ENCODE peak calls at places on chromosomes 2 and 18, in ten cellular contexts. V is CD8-positive, alpha-beta T cell; C is NCI-H748 treated with DMSO at 0.1 percent for 48 hours; Y is nephron progenitor cell; B is astrocyte of the hippocampus; G is NCI-H1694; W is CD4-positive, alpha-beta T cell; O is prostate gland; E is iPS-NIHi11; X is activated CD4-positive, alpha-beta T cell treated with anti-CD3 and anti-CD28 coated beads for 24 hours. R is an unnamed sample.

GRCh38 chr2:134917219-134917957 is 1.2 kb upstream of the CCNT2 start:
- DNase-seq in B (no peak), V (peak), G (no peak), O (no peak), Y (peak), C (no peak), W (no peak), X (no peak), E (no peak), R (no peak)

GRCh38 chr2:111990375-111990774 is 64.7 kb upstream of the TMEM87B start:
- DNase-seq in V (no peak), O (no peak), Y (no peak), G (no peak), B (no peak), X (no peak), C (no peak), E (no peak), W (no peak), R (no peak)

GRCh38 chr2:230664844-230665243 is 47.8 kb upstream of the CAB39 start:
- DNase-seq in E (no peak), C (no peak), W (no peak), G (no peak), O (no peak), X (no peak), B (no peak), V (no peak), Y (no peak), R (no peak)

GRCh38 chr2:234932591-234933168 is 19.1 kb upstream of the SH3BP4 start:
- DNase-seq in C (peak), G (no peak), V (no peak), Y (no peak), B (no peak), E (peak), W (no peak), O (no peak), X (no peak), R (no peak)

GRCh38 chr2:169765523-169765922 is 31.9 kb downstream of the KLHL23 start:
- DNase-seq in W (no peak), O (no peak), G (no peak), E (no peak), B (peak), X (no peak), V (no peak), C (no peak), Y (no peak), R (no peak)

GRCh38 chr2:64404743-64405142 is 49.2 kb upstream of the LGALSL start:
- DNase-seq in E (peak), C (peak), X (no peak), O (no peak), V (no peak), B (no peak), G (no peak), Y (peak), W (no peak), R (peak)

GRCh38 chr18:22557160-22557941 is 139.6 kb upstream of the CTAGE1 start:
- DNase-seq in B (no peak), C (no peak), V (no peak), G (no peak), X (no peak), O (no peak), E (no peak), Y (no peak), W (no peak), R (no peak)

GRCh38 chr2:174744111-174744510 is 20.2 kb downstream of the CHRNA1 start:
- DNase-seq in G (no peak), E (no peak), B (no peak), X (no peak), Y (no peak), O (no peak), C (no peak), V (no peak), W (no peak), R (no peak)

GRCh38 chr18:11147371-11147860 is 2.0 kb downstream of the PIEZO2 start:
- DNase-seq in C (no peak), X (no peak), W (no peak), G (no peak), V (no peak), O (no peak), B (no peak), E (no peak), Y (no peak), R (no peak)

GRCh38 chr18:37442477-37442876 is 123.1 kb downstream of the CELF4 start:
- DNase-seq in W (no peak), B (no peak), O (no peak), G (no peak), X (no peak), E (no peak), V (no peak), Y (no peak), C (no peak), R (no peak)

GRCh38 chr2:180698668-180699067 is 281.7 kb upstream of the UBE2E3 start:
- DNase-seq in Y (no peak), O (no peak), C (no peak), X (no peak), G (no peak), E (no peak), W (no peak), V (no peak), B (no peak), R (no peak)

GRCh38 chr2:53770264-53770663 is 2.7 kb downstream of the CHAC2 start:
- DNase-seq in V (no peak), Y (no peak), E (no peak), C (no peak), X (no peak), B (peak), G (no peak), W (no peak), O (no peak), R (no peak)

GRCh38 chr2:176479961-176480360 is 210.7 kb downstream of the MTX2 start:
- DNase-seq in C (no peak), X (no peak), B (no peak), W (no peak), O (no peak), E (no peak), Y (no peak), V (no peak), G (no peak), R (no peak)

GRCh38 chr18:45059695-45060094 is 379.0 kb downstream of the SETBP1 start:
- DNase-seq in E (no peak), C (no peak), G (no peak), O (no peak), B (peak), W (no peak), V (no peak), Y (no peak), X (no peak), R (no peak)

R was measured in left lobe of liver.